ENCODE peak calls at places on chromosome 15, in four cellular contexts. One of them, this sample, is unnamed. For H3K4me1 and H3K9me3, the result is how much of the 10 kb centered on the place peaks cover.

GRCh38 chr15:97893988-97894387 is 66.5 kb upstream of the ARRDC4 start:
- DNase-seq in tibial artery: no peak
- DNase-seq in spleen: no peak
- DNase-seq in H9: no peak
- DNase-seq in this sample: no peak

GRCh38 chr15:80804970-80805495 is 25.9 kb downstream of the CEMIP start:
- DNase-seq in tibial artery: no peak
- DNase-seq in spleen: no peak
- DNase-seq in H9: no peak
- DNase-seq in this sample: no peak

GRCh38 chr15:101124731-101125558 is 126.9 kb downstream of the CHSY1 start:
- DNase-seq in tibial artery: no peak
- DNase-seq in spleen: peak
- DNase-seq in H9: no peak
- DNase-seq in this sample: no peak

GRCh38 chr15:62558640-62559039 is 393.6 kb upstream of the C2CD4B start:
- DNase-seq in tibial artery: no peak
- DNase-seq in spleen: no peak
- DNase-seq in H9: no peak
- DNase-seq in this sample: no peak

GRCh38 chr15:27805261-27806220 is 293.6 kb downstream of the OCA2 start:
- DNase-seq in tibial artery: no peak
- DNase-seq in spleen: peak
- DNase-seq in H9: no peak
- DNase-seq in this sample: no peak

GRCh38 chr15:66842710-66843441 is 140.8 kb downstream of the SMAD6 start:
- DNase-seq in tibial artery: peak
- DNase-seq in spleen: peak
- DNase-seq in H9: no peak
- DNase-seq in this sample: peak

GRCh38 chr15:24877174-24877573 is 77.6 kb upstream of the SNRPN start:
- DNase-seq in tibial artery: no peak
- DNase-seq in spleen: no peak
- DNase-seq in H9: no peak
- DNase-seq in this sample: no peak

GRCh38 chr15:77983708-77984445 is 93.6 kb downstream of the TBC1D2B start:
- DNase-seq in tibial artery: peak
- DNase-seq in spleen: peak
- DNase-seq in H9: peak
- DNase-seq in this sample: peak

GRCh38 chr15:59333401-59334062 is 39.1 kb downstream of the MYO1E start:
- DNase-seq in tibial artery: no peak
- DNase-seq in spleen: no peak
- DNase-seq in H9: no peak
- DNase-seq in this sample: no peak

GRCh38 chr15:62262305-62262941 is 97.3 kb upstream of the C2CD4B start:
- DNase-seq in tibial artery: no peak
- DNase-seq in spleen: no peak
- DNase-seq in H9: no peak
- DNase-seq in this sample: no peak

GRCh38 chr15:37038036-37038715 is 62.2 kb downstream of the MEIS2 start:
- DNase-seq in tibial artery: no peak
- DNase-seq in spleen: no peak
- DNase-seq in H9: no peak
- DNase-seq in this sample: no peak

GRCh38 chr15:58074452-58074851 is 8.9 kb upstream of the ALDH1A2 start:
- DNase-seq in tibial artery: no peak
- DNase-seq in spleen: no peak
- DNase-seq in H9: no peak
- DNase-seq in this sample: no peak

GRCh38 chr15:48622227-48622626 is 23.3 kb downstream of the FBN1 start:
- DNase-seq in tibial artery: no peak
- DNase-seq in spleen: no peak
- DNase-seq in H9: no peak
- DNase-seq in this sample: no peak

GRCh38 chr15:73560501-73561117 is 72.6 kb downstream of the NPTN start:
- DNase-seq in tibial artery: no peak
- DNase-seq in spleen: no peak
- DNase-seq in H9: no peak
- DNase-seq in this sample: no peak

GRCh38 chr15:48993411-48993810 is 29.7 kb upstream of the SHC4 start:
- DNase-seq in tibial artery: no peak
- DNase-seq in spleen: no peak
- DNase-seq in H9: no peak
- DNase-seq in this sample: no peak

GRCh38 chr15:74776851-74777768 is 4.8 kb upstream of the CSK start:
- DNase-seq in tibial artery: no peak
- DNase-seq in spleen: peak
- DNase-seq in H9: peak
- DNase-seq in this sample: peak

GRCh38 chr15:61155741-61156700 is 73.1 kb downstream of the RORA start:
- DNase-seq in tibial artery: peak
- DNase-seq in spleen: no peak
- DNase-seq in H9: no peak
- DNase-seq in this sample: no peak

GRCh38 chr15:74445816-74446763 is 12.3 kb upstream of the SEMA7A start:
- DNase-seq in tibial artery: peak
- DNase-seq in spleen: peak
- DNase-seq in H9: no peak
- DNase-seq in this sample: peak

GRCh38 chr15:99703603-99704443 is 29.4 kb downstream of the LYSMD4 start:
- DNase-seq in tibial artery: no peak
- DNase-seq in spleen: no peak
- DNase-seq in H9: no peak
- DNase-seq in this sample: no peak

GRCh38 chr15:60865507-60865906 is 363.6 kb downstream of the RORA start:
- DNase-seq in tibial artery: no peak
- DNase-seq in spleen: no peak
- DNase-seq in H9: no peak
- DNase-seq in this sample: no peak

GRCh38 chr15:85870216-85871014 is 75.7 kb upstream of the KLHL25 start:
- DNase-seq in tibial artery: no peak
- DNase-seq in spleen: no peak
- DNase-seq in H9: no peak
- DNase-seq in this sample: no peak

GRCh38 chr15:101044625-101045235 is 125.6 kb downstream of the LRRK1 start:
- DNase-seq in tibial artery: peak
- DNase-seq in spleen: peak
- DNase-seq in H9: peak
- DNase-seq in this sample: no peak

GRCh38 chr15:39447881-39448280 is 133.0 kb upstream of the THBS1 start:
- DNase-seq in tibial artery: no peak
- DNase-seq in spleen: no peak
- DNase-seq in H9: no peak
- DNase-seq in this sample: no peak

GRCh38 chr15:64763874-64764273 is 11.5 kb downstream of the RBPMS2 start:
- DNase-seq in tibial artery: no peak
- DNase-seq in spleen: no peak
- DNase-seq in H9: no peak
- DNase-seq in this sample: no peak
- H3K4me1 ChIP-seq in tibial artery: under half
- H3K4me1 ChIP-seq in spleen: under half
- H3K4me1 ChIP-seq in H9: under half
- H3K4me1 ChIP-seq in this sample: under half

GRCh38 chr15:65354835-65355172 is 23.0 kb downstream of the IGDCC3 start:
- DNase-seq in tibial artery: no peak
- DNase-seq in spleen: peak
- DNase-seq in H9: no peak
- DNase-seq in this sample: no peak

GRCh38 chr15:65355983-65356353 is 21.8 kb downstream of the IGDCC3 start:
- DNase-seq in tibial artery: no peak
- DNase-seq in spleen: no peak
- DNase-seq in H9: no peak
- DNase-seq in this sample: no peak

DNA sequence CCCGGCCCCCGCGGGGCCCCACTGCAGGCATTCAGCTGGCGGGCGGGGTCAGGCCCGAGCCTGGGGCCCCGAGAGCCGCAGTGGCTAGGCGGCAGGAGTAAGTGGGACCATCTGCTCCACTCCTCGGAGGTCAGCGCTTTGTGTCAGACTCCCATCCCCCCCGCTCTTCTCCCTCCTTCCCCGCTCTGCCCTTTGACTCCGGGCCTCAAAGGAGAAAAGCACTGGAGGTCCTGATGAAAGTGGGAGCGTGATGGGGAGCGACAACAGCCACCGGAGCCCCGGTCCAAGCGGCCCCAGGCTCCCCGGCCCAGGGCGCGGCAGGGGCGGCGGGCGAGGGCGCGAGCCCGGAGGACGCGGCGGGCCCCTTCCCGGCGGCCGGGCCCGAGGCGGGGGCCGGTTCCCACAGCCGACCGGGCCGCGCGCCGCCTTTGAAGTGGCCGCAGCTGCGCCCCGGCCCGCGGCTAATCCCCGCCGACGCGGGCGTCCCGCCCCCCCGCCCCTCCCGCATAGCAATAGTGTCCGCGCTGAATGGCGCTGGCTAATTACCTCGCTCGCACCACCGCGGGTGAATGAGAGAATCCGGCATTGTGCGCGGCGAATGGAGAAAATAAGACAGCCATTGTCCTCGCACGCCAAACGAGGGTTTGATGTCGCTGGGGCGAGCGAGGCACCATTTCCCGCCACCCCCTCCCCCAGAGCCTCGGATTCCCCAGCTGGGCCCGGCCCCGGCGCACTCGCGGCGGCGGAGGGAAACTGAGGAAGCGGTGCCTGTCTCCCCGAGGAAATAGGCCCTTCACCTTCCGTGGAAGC is 22.4 kb downstream of the IGDCC3 start:
- DNase-seq in tibial artery: no peak
- DNase-seq in spleen: peak
- DNase-seq in H9: peak
- DNase-seq in this sample: no peak
- H3K9me3 ChIP-seq in tibial artery: under half
- H3K9me3 ChIP-seq in spleen: under half
- H3K9me3 ChIP-seq in H9: under half
- H3K9me3 ChIP-seq in this sample: under half

GRCh38 chr15:93929375-93930094 is 301.8 kb upstream of the MCTP2 start:
- DNase-seq in tibial artery: no peak
- DNase-seq in spleen: no peak
- DNase-seq in H9: peak
- DNase-seq in this sample: no peak
- H3K27ac ChIP-seq in tibial artery: no peak
- H3K27ac ChIP-seq in spleen: no peak
- H3K27ac ChIP-seq in H9: no peak
- H3K27ac ChIP-seq in this sample: no peak

GRCh38 chr15:76823903-76824302 is 81.2 kb downstream of the SCAPER start:
- DNase-seq in tibial artery: no peak
- DNase-seq in spleen: no peak
- DNase-seq in H9: no peak
- DNase-seq in this sample: no peak
- H3K4me1 ChIP-seq in tibial artery: under half
- H3K4me1 ChIP-seq in spleen: under half
- H3K4me1 ChIP-seq in H9: under half
- H3K4me1 ChIP-seq in this sample: under half

DNA sequence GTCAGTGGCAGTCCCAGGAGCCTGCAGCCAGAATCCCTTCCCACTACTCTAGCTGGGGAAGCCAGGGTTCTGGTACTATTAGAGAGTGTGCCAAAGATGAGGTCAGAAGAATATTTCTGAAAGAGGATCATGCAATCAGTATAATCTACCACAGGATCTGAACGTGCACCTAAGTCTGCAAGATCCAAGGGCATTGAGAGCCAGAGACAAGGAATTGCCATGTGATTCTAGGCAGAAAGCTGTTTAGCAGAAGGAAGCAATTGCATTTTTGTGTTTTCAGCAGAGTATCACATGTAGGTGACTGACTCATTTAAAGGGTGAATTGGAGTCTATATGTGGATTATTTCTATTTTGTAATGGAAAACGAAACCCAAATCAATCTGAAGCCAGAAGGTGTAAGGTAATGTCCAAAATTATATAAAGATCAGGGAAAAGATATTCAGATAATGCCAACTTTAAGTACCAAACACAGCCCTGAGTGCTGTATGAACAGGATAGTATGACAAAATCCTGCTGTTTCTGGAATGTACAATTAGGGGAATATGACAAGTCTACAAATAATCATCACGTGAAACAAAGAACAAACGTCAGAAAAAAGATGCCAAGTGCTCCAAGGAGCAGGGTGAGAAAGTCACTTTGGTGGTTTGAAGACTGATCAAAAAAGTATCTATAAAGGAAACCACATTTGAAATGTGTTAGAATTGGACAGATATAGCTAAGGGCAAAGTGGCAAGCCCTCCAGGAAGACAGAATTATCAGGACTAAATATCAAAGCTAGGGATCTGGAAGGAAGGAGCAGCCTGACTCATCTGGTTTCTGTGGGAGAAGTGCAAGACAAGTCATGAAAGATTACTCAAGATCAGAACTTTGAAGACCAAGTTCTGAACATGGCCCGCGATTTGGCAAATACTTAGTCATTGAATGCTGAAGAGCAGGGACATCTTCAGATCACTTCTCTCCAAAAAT is 1036.6 kb downstream of the NTRK3 start:
- DNase-seq in tibial artery: no peak
- DNase-seq in spleen: no peak
- DNase-seq in H9: no peak
- DNase-seq in this sample: no peak
- H3K9me3 ChIP-seq in tibial artery: under half
- H3K9me3 ChIP-seq in spleen: under half
- H3K9me3 ChIP-seq in H9: under half
- H3K9me3 ChIP-seq in this sample: under half

DNA sequence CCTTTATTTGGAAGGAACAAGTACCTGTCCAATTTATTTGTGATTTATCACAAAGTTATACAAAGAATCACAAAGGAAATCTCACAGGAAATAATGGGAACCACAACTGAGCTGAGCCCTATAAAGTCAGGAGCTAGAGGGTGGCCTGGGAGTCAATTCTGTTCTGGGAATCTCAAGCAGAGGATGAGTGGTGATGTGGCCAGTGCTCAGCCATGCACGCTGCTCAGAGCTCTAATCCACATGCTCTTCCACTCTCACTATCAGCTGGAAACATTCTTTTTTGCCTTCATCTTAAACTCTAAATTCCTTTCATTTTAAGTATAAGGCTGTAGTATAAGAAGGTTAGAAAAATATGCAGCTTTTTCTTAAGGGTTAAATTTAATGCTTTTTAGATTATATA is 36.6 kb downstream of the UACA start:
- DNase-seq in tibial artery: no peak
- DNase-seq in spleen: no peak
- DNase-seq in H9: no peak
- DNase-seq in this sample: no peak
- H3K27ac ChIP-seq in tibial artery: no peak
- H3K27ac ChIP-seq in spleen: no peak
- H3K27ac ChIP-seq in H9: no peak
- H3K27ac ChIP-seq in this sample: no peak

GRCh38 chr15:40769310-40770146 is at the start of gene C15orf62:
- DNase-seq in tibial artery: peak
- DNase-seq in spleen: peak
- DNase-seq in H9: no peak
- DNase-seq in this sample: peak
- H3K4me1 ChIP-seq in tibial artery: half or more
- H3K4me1 ChIP-seq in spleen: under half
- H3K4me1 ChIP-seq in H9: under half
- H3K4me1 ChIP-seq in this sample: under half

This sample was measured in upper lobe of right lung.